ENCODE peak calls at places on chromosomes 7 and 10, in four cellular contexts. M is EH; H is activated CD4-positive, alpha-beta T cell treated with anti-CD3 and anti-CD28 coated beads, Interleukin-2, amount 50 U/mL, for 1 hour; I is NCI-H460. Z is an unnamed sample.

GRCh38 chr10:73991846-73992245 is 6.1 kb upstream of the VCL start:
- DNase-seq in M (no peak), I (no peak), H (peak), Z (peak)

GRCh38 chr7:46256870-46257528 is 335.9 kb upstream of the IGFBP3 start:
- DNase-seq in H (no peak), I (no peak), M (peak), Z (peak)

GRCh38 chr7:75033826-75034225 is 39.8 kb downstream of the RCC1L start:
- DNase-seq in I (no peak), M (no peak), H (no peak), Z (no peak)

GRCh38 chr7:118218413-118219156 is 5.9 kb upstream of the ANKRD7 start:
- DNase-seq in M (no peak), I (peak), H (no peak), Z (no peak)

GRCh38 chr7:102439963-102440795 is 6.8 kb downstream of the ORAI2 start:
- DNase-seq in M (peak), H (no peak), I (no peak), Z (peak)

GRCh38 chr7:74371381-74372059 is 82.2 kb upstream of the GTF2IRD1 start:
- DNase-seq in I (no peak), M (no peak), H (no peak), Z (no peak)

GRCh38 chr7:52289247-52289646 is 746.2 kb upstream of the POM121L12 start:
- DNase-seq in M (no peak), H (no peak), I (no peak), Z (no peak)

GRCh38 chr7:45872116-45873034 is 507 bp downstream of the CCDC201 start:
- DNase-seq in M (no peak), I (no peak), H (no peak), Z (no peak)

GRCh38 chr7:30775992-30776391 is 4.8 kb downstream of the MINDY4 start:
- DNase-seq in M (no peak), I (no peak), H (no peak), Z (no peak)

GRCh38 chr10:94053639-94053932 is 59.9 kb downstream of the PLCE1 start:
- DNase-seq in I (no peak), H (no peak), M (no peak), Z (no peak)

GRCh38 chr7:159031135-159031701 is 113.4 kb downstream of the VIPR2 start:
- DNase-seq in I (no peak), M (no peak), H (no peak), Z (no peak)